ENCODE peak calls at places on chromosomes 4 and X, in five cellular contexts. Q, Z, E, P and J are unnamed samples.

GRCh38 chrX:110267874-110268273 is 50.0 kb downstream of the AMMECR1 start:
- DNase-seq in Z (no peak), P (no peak), Q (no peak), E (no peak), J (no peak)

GRCh38 chr4:46648088-46648744 is 258.3 kb upstream of the GABRA2 start:
- DNase-seq in E (no peak), P (no peak), Q (no peak), Z (no peak), J (peak; percentile 51)

GRCh38 chr4:184329235-184330007 is 111.7 kb upstream of the ENPP6 start:
- DNase-seq in Q (no peak), P (no peak), E (no peak), Z (no peak), J (no peak)

GRCh38 chr4:6953751-6954380 is 44.2 kb downstream of the TBC1D14 start:
- DNase-seq in E (no peak), Q (no peak), Z (no peak), P (no peak), J (peak; percentile 86)

GRCh38 chrX:154008521-154008920 is 11.2 kb downstream of the IRAK1 start:
- DNase-seq in P (no peak), Z (no peak), Q (no peak), E (no peak), J (no peak)

GRCh38 chrX:80004458-80004857 is 10.1 kb upstream of the TBX22 start:
- DNase-seq in P (no peak), Z (no peak), E (no peak), Q (no peak), J (no peak)

GRCh38 chr4:93776386-93777080 is 52.0 kb upstream of the ATOH1 start:
- DNase-seq in E (no peak), Q (peak; percentile 33), Z (no peak), P (no peak), J (no peak)

GRCh38 chrX:70168238-70169188 is 8.8 kb upstream of the DGAT2L6 start:
- DNase-seq in P (no peak), Q (peak; percentile 54), E (no peak), Z (no peak), J (peak; percentile 10)

GRCh38 chrX:40260123-40260751 is 162.5 kb upstream of the BCOR start:
- DNase-seq in Q (no peak), P (no peak), Z (no peak), E (no peak), J (no peak)

GRCh38 chr4:82469776-82470345 is 39.5 kb downstream of the ENOPH1 start:
- DNase-seq in P (no peak), Z (no peak), E (no peak), Q (peak; percentile 49), J (no peak)

GRCh38 chr4:53744446-53745160 is 153.3 kb upstream of the LNX1 start:
- DNase-seq in E (no peak), Z (no peak), Q (no peak), P (no peak), J (no peak)

GRCh38 chr4:78661923-78662521 is 110.5 kb downstream of the ANXA3 start:
- DNase-seq in P (no peak), Q (peak; percentile 65), E (no peak), Z (no peak), J (no peak)

GRCh38 chr4:55173580-55173979 is 48.2 kb upstream of the KDR start:
- DNase-seq in P (no peak), E (no peak), Z (no peak), Q (peak; percentile 20), J (no peak)

GRCh38 chrX:133185119-133185518 is 33.0 kb downstream of the TFDP3 start:
- DNase-seq in P (no peak), Z (no peak), Q (no peak), E (no peak), J (no peak)